ENCODE peak calls at places on chromosome 22, in four cellular contexts. U is A549, V is K562, J is transverse colon. Z is an unnamed sample.

GRCh38 chr22:23896523-23897186 is 2.5 kb downstream of the MIF start:
- DNase-seq in J (no peak), V (no peak), U (no peak), Z (no peak)

GRCh38 chr22:23548501-23549197 is 31.4 kb downstream of the IGLL1 start:
- DNase-seq in V (no peak), U (no peak), J (no peak), Z (no peak)

GRCh38 chr22:19607198-19608113 is 83.2 kb upstream of the CLDN5 start:
- DNase-seq in V (no peak), J (peak), U (no peak), Z (peak)

GRCh38 chr22:45597460-45598192 is 74.0 kb upstream of the ATXN10 start:
- DNase-seq in V (no peak), U (no peak), J (no peak), Z (peak)

GRCh38 chr22:44586337-44586990 is 88.4 kb upstream of the RTL6 start:
- DNase-seq in V (no peak), U (no peak), J (no peak), Z (no peak)

GRCh38 chr22:20494978-20495860 is at the start of gene KLHL22:
- DNase-seq in U (no peak), J (peak), V (peak), Z (peak)

GRCh38 chr22:25091449-25091848 is 108.2 kb upstream of the CRYBB3 start:
- DNase-seq in J (no peak), U (no peak), V (no peak), Z (no peak)

GRCh38 chr22:23089010-23089409 is 18.7 kb downstream of the GNAZ start:
- DNase-seq in J (no peak), U (no peak), V (peak), Z (no peak)

GRCh38 chr22:30421695-30422480 is 3.7 kb upstream of the MTFP1 start:
- DNase-seq in J (no peak), U (no peak), V (peak), Z (no peak)
- TF ChIP-seq POLR2A in J (peak), U (no peak), V (peak), Z (peak)

GRCh38 chr22:42688241-42688913 is 32.3 kb downstream of the A4GALT start:
- DNase-seq in V (peak), J (peak), U (peak), Z (peak)
- TF ChIP-seq EP300 in V (no peak), J (peak), U (no peak), Z (peak)

DNA sequence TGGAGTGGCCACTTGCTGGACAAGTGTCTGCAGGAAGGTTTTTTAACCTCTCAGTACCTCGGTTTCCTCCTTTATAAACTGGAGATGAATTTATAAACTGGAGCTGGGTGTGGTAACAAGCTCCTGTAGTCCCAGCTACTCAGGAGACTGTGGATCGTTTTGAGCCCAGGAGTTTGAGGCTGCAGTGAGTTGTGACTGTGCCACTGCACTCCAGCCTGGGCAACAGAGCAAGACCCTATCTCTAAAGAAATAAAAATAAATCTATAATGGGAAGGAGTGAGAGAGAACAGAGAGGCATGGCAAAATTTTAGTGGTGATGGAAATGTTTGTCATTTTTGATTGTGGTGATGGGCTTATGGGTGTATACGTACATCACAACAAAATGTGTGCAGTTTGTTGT is 1.4 kb upstream of the PDGFB start:
- DNase-seq in J (no peak), V (no peak), U (no peak), Z (no peak)
- H3K27ac ChIP-seq in J (no peak), V (no peak), U (no peak), Z (no peak)

GRCh38 chr22:37544955-37545702 is 15.2 kb upstream of the CDC42EP1 start:
- DNase-seq in J (peak), U (peak), V (peak), Z (peak)

GRCh38 chr22:37542959-37543358 is 17.3 kb upstream of the CDC42EP1 start:
- DNase-seq in J (no peak), U (no peak), V (no peak), Z (no peak)

GRCh38 chr22:37546436-37547248 is 13.6 kb upstream of the CDC42EP1 start:
- DNase-seq in J (peak), V (no peak), U (no peak), Z (peak)

GRCh38 chr22:37547249-37547741 is 13.0 kb upstream of the CDC42EP1 start:
- DNase-seq in J (no peak), V (no peak), U (no peak), Z (no peak)

DNA sequence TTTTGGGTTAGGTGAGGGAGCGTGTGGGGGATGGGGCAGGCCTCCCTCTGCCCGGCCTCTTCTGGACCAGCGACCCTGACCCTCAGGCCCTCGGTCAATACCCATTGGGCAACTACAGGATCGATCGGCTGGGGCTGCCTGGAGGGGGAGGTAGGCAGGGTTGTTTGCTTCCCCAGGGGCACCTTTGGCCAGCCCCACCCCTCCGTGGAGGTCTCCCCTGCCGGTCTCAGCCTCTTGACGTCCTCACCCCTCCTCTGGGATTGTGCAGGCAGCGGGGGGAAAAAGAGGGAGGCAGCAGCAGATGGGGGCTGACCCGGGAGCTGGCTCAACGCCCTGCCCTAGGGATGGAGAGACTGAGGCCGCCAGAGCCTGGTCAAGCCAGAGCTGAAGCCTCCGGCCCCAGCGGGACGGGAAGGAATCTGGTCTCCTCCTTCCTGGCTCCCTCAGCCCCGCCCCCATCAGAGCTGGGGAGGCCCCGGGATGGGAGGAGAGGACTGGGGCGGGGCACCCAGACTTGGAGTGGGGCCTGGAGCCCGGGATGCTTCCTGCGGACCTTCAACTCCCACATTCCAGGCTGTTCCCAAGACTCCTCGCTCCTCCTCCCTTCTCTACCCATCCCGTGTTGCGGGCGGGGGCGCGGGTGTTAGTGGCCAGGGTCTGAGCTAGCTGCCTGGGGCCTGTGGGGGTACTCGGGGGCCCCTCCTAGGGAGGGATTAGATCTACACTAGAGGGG is 14.4 kb upstream of the CDC42EP1 start:
- DNase-seq in V (peak), U (peak), J (peak), Z (peak)
- TF ChIP-seq POLR2A in V (no peak), U (peak), J (peak), Z (no peak)

DNA sequence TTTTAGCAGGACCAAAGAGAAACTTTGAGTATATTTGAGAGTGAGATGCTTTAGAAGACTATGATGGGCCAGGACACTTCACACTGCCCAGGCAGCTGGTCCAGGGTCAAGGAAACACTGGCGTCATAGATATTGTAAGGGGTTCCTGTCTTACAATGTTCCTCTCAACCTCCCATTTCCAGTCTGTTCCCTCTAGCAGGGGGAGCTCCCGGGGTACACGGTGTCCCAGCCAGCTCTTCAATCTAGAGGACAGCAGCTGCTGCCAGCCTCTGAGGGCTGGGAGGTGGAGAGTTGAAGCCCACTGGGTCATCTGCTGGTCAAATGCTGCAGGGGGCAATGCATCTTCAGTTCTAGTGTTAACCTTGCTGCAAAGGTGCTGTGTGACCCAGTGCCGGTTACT is 40.7 kb upstream of the TIMP3 start:
- DNase-seq in U (no peak), J (peak), V (no peak), Z (no peak)
- TF ChIP-seq EP300 in U (no peak), J (peak), V (no peak), Z (peak)

Z was measured in stomach.